ENCODE peak calls at places on chromosomes 3 and 15, in eight cellular contexts. X, T, D, E, R, M, W and U are unnamed samples.

GRCh38 chr3:27293954-27294353 is 75.2 kb downstream of the NEK10 start:
- DNase-seq in X (no peak), T (no peak), D (no peak), E (no peak), R (no peak), M (no peak), W (no peak), U (no peak)

GRCh38 chr15:41043276-41043675 is 72.8 kb downstream of the INO80 start:
- DNase-seq in X (no peak), T (no peak), D (peak), E (no peak), R (no peak), M (no peak), W (no peak), U (no peak)

GRCh38 chr15:76964157-76964556 is 30.8 kb upstream of the PSTPIP1 start:
- DNase-seq in X (no peak), T (no peak), D (no peak), E (no peak), R (no peak), M (no peak), W (no peak), U (no peak)

GRCh38 chr15:74022706-74023470 is 28.4 kb downstream of the PML start:
- DNase-seq in X (no peak), T (no peak), D (no peak), E (no peak), R (no peak), M (no peak), W (no peak), U (no peak)

GRCh38 chr3:13280856-13281656 is 139.1 kb downstream of the NUP210 start:
- DNase-seq in X (no peak), T (no peak), D (no peak), E (no peak), R (no peak), M (no peak), W (no peak), U (no peak)

GRCh38 chr3:136728918-136729317 is 23.3 kb downstream of the STAG1 start:
- DNase-seq in X (no peak), T (no peak), D (no peak), E (no peak), R (no peak), M (no peak), W (no peak), U (no peak)

GRCh38 chr3:52561028-52561749 is 24.8 kb downstream of the UQCC5 start:
- DNase-seq in X (no peak), T (no peak), D (no peak), E (no peak), R (no peak), M (no peak), W (no peak), U (no peak)

GRCh38 chr3:40196966-40197365 is 112.5 kb upstream of the EIF1B start:
- DNase-seq in X (no peak), T (no peak), D (no peak), E (no peak), R (no peak), M (no peak), W (no peak), U (no peak)

GRCh38 chr3:144482876-144483275 is 511.3 kb downstream of the DIPK2A start:
- DNase-seq in X (no peak), T (no peak), D (no peak), E (no peak), R (no peak), M (no peak), W (no peak), U (no peak)

GRCh38 chr15:71752604-71753289 is 57.6 kb upstream of the NR2E3 start:
- DNase-seq in X (no peak), T (peak), D (peak), E (no peak), R (peak), M (peak), W (no peak), U (no peak)

GRCh38 chr15:61742591-61742990 is 317.7 kb downstream of the VPS13C start:
- DNase-seq in X (no peak), T (no peak), D (no peak), E (no peak), R (no peak), M (no peak), W (no peak), U (no peak)

GRCh38 chr15:94305133-94305532 is 73.8 kb downstream of the MCTP2 start:
- DNase-seq in X (no peak), T (no peak), D (no peak), E (no peak), R (no peak), M (no peak), W (no peak), U (no peak)

GRCh38 chr15:79093352-79093935 is 2.9 kb upstream of the RASGRF1 start:
- DNase-seq in X (peak), T (no peak), D (no peak), E (no peak), R (no peak), M (no peak), W (no peak), U (no peak)

GRCh38 chr3:151931171-151931570 is 57.7 kb downstream of the SUCNR1 start:
- DNase-seq in X (no peak), T (no peak), D (no peak), E (no peak), R (no peak), M (no peak), W (no peak), U (no peak)

GRCh38 chr15:97931314-97931713 is 29.2 kb upstream of the ARRDC4 start:
- DNase-seq in X (no peak), T (no peak), D (no peak), E (no peak), R (no peak), M (no peak), W (no peak), U (no peak)